ENCODE peak calls at places on chromosome 16, in four cellular contexts. B is pancreas, N is mesothelial cell of epicardium, U is Peyer's patch. P is an unnamed sample.

GRCh38 chr16:3092501-3092991 is 6.5 kb downstream of the ZSCAN10 start:
- DNase-seq in B (no peak), N (no peak), U (no peak), P (no peak)

GRCh38 chr16:47965439-47965838 is 190.4 kb downstream of the ABCC12 start:
- DNase-seq in B (no peak), N (no peak), U (no peak), P (peak)

GRCh38 chr16:85614338-85615013 is 1.4 kb downstream of the GSE1 start:
- DNase-seq in B (peak), N (no peak), U (no peak), P (no peak)

GRCh38 chr16:70805380-70805779 is 4.4 kb upstream of the VAC14 start:
- DNase-seq in B (no peak), N (no peak), U (no peak), P (peak)

GRCh38 chr16:46871587-46871986 is 12.6 kb upstream of the GPT2 start:
- DNase-seq in B (no peak), N (no peak), U (no peak), P (no peak)

GRCh38 chr16:12639044-12639443 is 164.6 kb downstream of the CPPED1 start:
- DNase-seq in B (no peak), N (no peak), U (no peak), P (peak)

GRCh38 chr16:85661131-85662035 is 27.4 kb downstream of the GINS2 start:
- DNase-seq in B (no peak), N (no peak), U (no peak), P (no peak)

GRCh38 chr16:24348511-24349290 is 92.6 kb downstream of the CACNG3 start:
- DNase-seq in B (no peak), N (no peak), U (no peak), P (no peak)

GRCh38 chr16:54693864-54694263 is 236.8 kb upstream of the IRX5 start:
- DNase-seq in B (no peak), N (no peak), U (no peak), P (no peak)

GRCh38 chr16:75282811-75283281 is 31.4 kb upstream of the BCAR1 start:
- DNase-seq in B (no peak), N (no peak), U (no peak), P (peak)

GRCh38 chr16:14071576-14072271 is 605 bp downstream of the MRTFB start:
- DNase-seq in B (no peak), N (no peak), U (no peak), P (no peak)

GRCh38 chr16:56675685-56676210 is 6.1 kb downstream of the MT1H start:
- DNase-seq in B (no peak), N (no peak), U (no peak), P (no peak)

GRCh38 chr16:47734987-47735594 is 274.0 kb downstream of the PHKB start:
- DNase-seq in B (peak), N (no peak), U (no peak), P (no peak)

GRCh38 chr16:50196736-50197135 is 43.6 kb downstream of the TENT4B start:
- DNase-seq in B (no peak), N (no peak), U (no peak), P (no peak)

GRCh38 chr16:67661101-67661661 is 421 bp downstream of the PARD6A start:
- DNase-seq in B (peak), N (peak), U (no peak), P (no peak)

GRCh38 chr16:13961099-13961811 is 41.3 kb downstream of the ERCC4 start:
- DNase-seq in B (no peak), N (no peak), U (no peak), P (peak)

GRCh38 chr16:78763821-78764440 is 664.5 kb downstream of the WWOX start:
- DNase-seq in B (no peak), N (no peak), U (no peak), P (no peak)

GRCh38 chr16:3148256-3149192 is 13.7 kb downstream of the ZNF213 start:
- DNase-seq in B (no peak), N (no peak), U (no peak), P (no peak)

GRCh38 chr16:56401482-56401881 is 23.9 kb downstream of the AMFR start:
- DNase-seq in B (no peak), N (no peak), U (no peak), P (no peak)

DNA sequence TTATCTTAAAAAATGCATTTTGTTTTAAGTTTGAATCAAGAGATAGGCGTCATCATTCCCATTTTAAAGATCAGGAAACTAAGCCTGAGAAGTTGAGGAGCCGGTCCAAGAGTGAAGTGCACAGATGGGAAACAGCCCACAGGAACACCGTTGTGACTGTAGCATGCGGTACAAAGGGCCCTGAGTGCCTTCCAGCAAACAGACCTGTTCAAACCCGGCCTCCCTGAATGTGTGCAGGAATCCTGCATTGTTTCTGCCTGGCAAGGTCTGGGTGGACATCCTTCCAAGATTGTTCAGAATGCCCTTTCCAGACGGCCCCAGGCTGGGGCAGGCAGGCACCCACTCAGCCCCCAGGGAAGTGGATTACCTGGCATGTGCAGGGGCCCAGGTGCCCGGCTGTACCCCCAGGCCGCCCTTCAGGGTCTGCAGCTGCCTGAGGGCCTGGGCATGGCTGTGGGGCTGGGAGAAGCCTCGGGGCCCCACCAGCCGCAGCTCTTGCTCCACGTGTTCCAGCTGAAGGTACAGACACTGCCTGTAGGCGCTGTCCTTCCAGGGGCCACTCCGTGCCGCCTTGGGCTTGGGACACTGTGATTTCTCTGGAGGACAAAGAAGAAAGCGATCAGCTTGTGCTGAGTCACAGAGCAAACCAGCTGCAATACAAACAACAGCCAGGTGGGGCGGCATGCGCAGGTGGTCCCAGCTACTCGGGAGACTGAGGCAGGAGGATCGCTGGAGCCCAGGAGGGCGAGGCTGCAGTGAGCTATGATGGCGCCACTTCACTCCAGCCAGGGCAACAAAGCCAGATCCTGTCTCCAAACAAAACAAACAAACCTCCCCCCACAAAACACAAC is 45.0 kb upstream of the GCSH start:
- DNase-seq in B (no peak), N (no peak), U (no peak), P (no peak)
- TF ChIP-seq CTCF in B (no peak), N (peak), U (no peak), P (no peak)

GRCh38 chr16:65684230-65684629 is 562.4 kb upstream of the CDH11 start:
- DNase-seq in B (no peak), N (no peak), U (no peak), P (no peak)
- TF ChIP-seq CTCF in B (no peak), N (no peak), U (no peak), P (no peak)

DNA sequence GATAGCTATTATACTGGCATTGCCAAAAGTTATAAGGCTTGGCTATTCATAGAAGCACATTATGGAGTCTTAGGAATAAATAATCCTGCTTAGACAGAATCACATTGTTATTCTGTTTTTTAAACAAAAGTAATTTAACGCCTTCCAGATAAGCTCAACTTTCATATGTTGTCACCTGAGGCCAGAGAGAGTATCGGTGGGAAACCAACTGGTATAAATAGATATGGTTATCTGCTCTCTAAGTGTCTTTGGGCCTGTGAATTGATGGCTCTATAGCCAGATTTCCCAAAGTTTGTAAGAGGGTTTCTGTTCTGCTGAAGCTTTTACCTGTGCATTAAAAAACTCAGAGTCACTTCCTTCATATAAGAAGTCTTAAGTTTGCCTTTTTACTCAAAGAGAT is 1449.4 kb downstream of the CDH11 start:
- DNase-seq in B (no peak), N (no peak), U (no peak), P (no peak)
- TF ChIP-seq CTCF in B (no peak), N (no peak), U (no peak), P (no peak)

GRCh38 chr16:88746511-88746910 is 38.5 kb downstream of the PIEZO1 start:
- DNase-seq in B (no peak), N (no peak), U (no peak), P (peak)

GRCh38 chr16:88748364-88748763 is 36.7 kb downstream of the PIEZO1 start:
- DNase-seq in B (no peak), N (no peak), U (no peak), P (no peak)

GRCh38 chr16:88749358-88749757 is 35.7 kb downstream of the PIEZO1 start:
- DNase-seq in B (no peak), N (no peak), U (no peak), P (no peak)

GRCh38 chr16:88744839-88745521 is 38.7 kb downstream of the CTU2 start:
- DNase-seq in B (no peak), N (no peak), U (no peak), P (no peak)

GRCh38 chr16:88747588-88748301 is 37.3 kb downstream of the PIEZO1 start:
- DNase-seq in B (peak), N (no peak), U (peak), P (peak)
- TF ChIP-seq CTCF in B (no peak), N (no peak), U (no peak), P (peak)

P was measured in foreskin fibroblast.